ENCODE peak calls at places on chromosomes 4 and X, in five cellular contexts. H, Y, W, D and V are unnamed samples.

GRCh38 chr4:150305995-150306394 is 227.8 kb downstream of the DCLK2 start:
- DNase-seq in H (no peak), Y (no peak), W (no peak), D (no peak), V (no peak)

GRCh38 chr4:165079476-165079875 is 25.8 kb downstream of the TRIM75 start:
- DNase-seq in H (peak), Y (no peak), W (no peak), D (peak), V (no peak)

GRCh38 chr4:132642196-132642817 is 506.8 kb upstream of the PCDH10 start:
- DNase-seq in H (no peak), Y (no peak), W (no peak), D (peak), V (peak)

GRCh38 chr4:2441393-2442174 is 22.8 kb downstream of the CFAP99 start:
- DNase-seq in H (peak), Y (no peak), W (peak), D (peak), V (peak)

GRCh38 chrX:138872537-138872936 is 161.0 kb upstream of the FGF13 start:
- DNase-seq in H (no peak), Y (no peak), W (no peak), D (no peak), V (no peak)

GRCh38 chr4:123924536-123924935 is 527.9 kb downstream of the SPRY1 start:
- DNase-seq in H (no peak), Y (no peak), W (no peak), D (no peak), V (no peak)

GRCh38 chrX:154516655-154517100 is 646 bp upstream of the FAM3A start:
- DNase-seq in H (peak), Y (peak), W (no peak), D (peak), V (no peak)

GRCh38 chr4:148442830-148443549 is 776 bp upstream of the NR3C2 start:
- DNase-seq in H (peak), Y (no peak), W (no peak), D (no peak), V (no peak)

GRCh38 chr4:89482926-89483595 is 175.5 kb upstream of the GPRIN3 start:
- DNase-seq in H (no peak), Y (no peak), W (no peak), D (no peak), V (no peak)

GRCh38 chr4:178037459-178038214 is 595.4 kb upstream of the AGA start:
- DNase-seq in H (no peak), Y (no peak), W (no peak), D (no peak), V (no peak)

GRCh38 chrX:133495464-133496391 is 80.4 kb upstream of the GPC4 start:
- DNase-seq in H (peak), Y (peak), W (no peak), D (peak), V (no peak)

GRCh38 chrX:105645667-105646354 is 176.5 kb upstream of the NRK start:
- DNase-seq in H (no peak), Y (no peak), W (no peak), D (no peak), V (no peak)

GRCh38 chrX:18938710-18939109 is 45.2 kb downstream of the PHKA2 start:
- DNase-seq in H (no peak), Y (no peak), W (no peak), D (no peak), V (no peak)

GRCh38 chrX:148928803-148929202 is 428.4 kb downstream of the AFF2 start:
- DNase-seq in H (no peak), Y (no peak), W (no peak), D (no peak), V (no peak)

GRCh38 chr4:187993827-187994226 is 1.7 kb upstream of the ZFP42 start:
- DNase-seq in H (no peak), Y (no peak), W (no peak), D (no peak), V (peak)

GRCh38 chr4:113444386-113444785 is 317.2 kb downstream of the CAMK2D start:
- DNase-seq in H (no peak), Y (no peak), W (no peak), D (no peak), V (no peak)

GRCh38 chr4:35025152-35025834 is 1219.0 kb downstream of the ARAP2 start:
- DNase-seq in H (no peak), Y (no peak), W (no peak), D (no peak), V (no peak)

GRCh38 chr4:183838987-183839712 is 66.0 kb upstream of the STOX2 start:
- DNase-seq in H (no peak), Y (no peak), W (peak), D (no peak), V (no peak)

DNA sequence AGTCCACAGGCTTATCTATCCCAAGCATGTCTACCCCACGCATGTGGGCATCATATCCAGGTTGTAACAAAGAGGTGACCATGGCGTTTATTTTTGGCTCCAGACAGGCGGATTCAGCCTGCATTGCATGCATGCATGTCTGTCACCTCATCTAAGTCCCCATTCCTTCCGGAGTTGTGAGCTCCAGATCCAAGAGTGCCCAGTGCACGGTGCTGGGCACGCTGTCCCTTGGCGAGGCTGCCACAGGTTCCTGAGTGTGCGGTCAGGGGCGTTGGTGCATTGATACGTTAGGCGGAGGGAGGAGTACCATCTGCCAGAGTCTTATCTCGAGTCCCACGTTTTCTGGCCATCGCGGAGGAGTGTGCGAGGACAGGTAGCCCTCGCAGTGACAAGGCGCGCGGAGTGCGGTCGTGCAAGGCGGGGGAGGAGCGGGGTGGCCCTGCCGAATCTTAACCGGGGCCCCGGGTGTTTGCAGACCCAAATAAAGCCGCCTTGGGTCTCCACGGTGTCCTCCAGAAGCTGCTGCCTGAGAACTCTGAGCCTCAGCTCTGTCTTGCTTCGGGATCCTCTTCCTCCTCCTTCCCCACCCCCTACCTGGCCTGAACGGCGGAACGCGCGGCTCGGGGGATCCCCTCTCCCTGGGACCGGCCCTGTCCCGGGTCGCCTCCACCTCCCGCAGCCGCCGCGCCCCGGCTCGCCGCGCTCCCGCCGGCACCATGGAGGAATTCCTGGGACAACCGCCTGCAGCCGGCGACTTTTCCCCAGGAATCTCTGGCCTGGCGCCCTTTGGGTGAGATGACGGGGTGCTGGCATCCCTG is 618 bp upstream of the GALNTL6 start:
- DNase-seq in H (peak), Y (no peak), W (peak), D (no peak), V (no peak)
- TF ChIP-seq POLR2A in H (no peak), Y (no peak), W (no peak), D (no peak), V (no peak)

DNA sequence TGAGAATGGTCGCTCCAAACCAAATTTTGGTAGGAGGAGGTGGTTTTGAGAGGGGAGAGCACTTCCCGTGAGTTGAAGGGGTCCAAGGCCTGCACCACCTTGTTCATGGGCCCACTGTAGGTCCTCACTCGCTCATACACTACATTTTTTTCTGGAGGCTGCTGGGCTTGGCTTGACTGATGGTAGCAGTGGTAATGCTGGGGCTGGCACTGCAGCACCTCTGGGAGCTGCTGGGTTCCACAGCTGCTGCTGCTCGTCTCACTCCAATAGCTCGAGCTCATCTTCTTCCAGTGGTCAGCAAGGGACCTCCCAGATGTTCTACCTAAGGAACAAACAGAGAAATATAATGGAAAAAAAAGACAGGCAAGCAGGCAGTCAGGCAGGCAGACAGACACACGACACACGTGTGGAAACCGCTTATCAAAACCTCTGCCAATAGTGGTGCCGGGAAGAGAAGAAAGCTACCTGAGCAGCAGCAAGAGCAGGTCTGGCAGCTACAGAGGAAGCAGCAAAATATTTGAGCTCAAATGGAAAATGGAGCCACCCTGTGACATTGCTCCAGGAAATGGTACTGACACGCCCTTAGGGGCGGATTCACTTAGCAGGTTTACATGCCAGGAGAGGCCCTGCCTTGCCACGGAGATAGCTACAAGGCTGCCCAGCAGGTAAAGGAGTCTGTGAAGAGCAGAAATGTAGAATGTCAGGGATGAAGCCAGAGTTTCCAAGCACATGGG is at the start of gene POF1B:
- DNase-seq in H (no peak), Y (no peak), W (no peak), D (peak), V (no peak)
- TF ChIP-seq POLR2A in H (no peak), Y (no peak), W (no peak), D (peak), V (no peak)

GRCh38 chrX:96683997-96684338 is 674 bp upstream of the DIAPH2 start:
- DNase-seq in H (no peak), Y (no peak), W (no peak), D (no peak), V (no peak)

GRCh38 chrX:96688789-96689188 is 4.1 kb downstream of the DIAPH2 start:
- DNase-seq in H (no peak), Y (no peak), W (no peak), D (no peak), V (no peak)

GRCh38 chrX:96685205-96686099 is 810 bp downstream of the DIAPH2 start:
- DNase-seq in H (peak), Y (peak), W (no peak), D (peak), V (no peak)

GRCh38 chrX:96682516-96682915 is 2.1 kb upstream of the DIAPH2 start:
- DNase-seq in H (no peak), Y (no peak), W (no peak), D (no peak), V (no peak)

DNA sequence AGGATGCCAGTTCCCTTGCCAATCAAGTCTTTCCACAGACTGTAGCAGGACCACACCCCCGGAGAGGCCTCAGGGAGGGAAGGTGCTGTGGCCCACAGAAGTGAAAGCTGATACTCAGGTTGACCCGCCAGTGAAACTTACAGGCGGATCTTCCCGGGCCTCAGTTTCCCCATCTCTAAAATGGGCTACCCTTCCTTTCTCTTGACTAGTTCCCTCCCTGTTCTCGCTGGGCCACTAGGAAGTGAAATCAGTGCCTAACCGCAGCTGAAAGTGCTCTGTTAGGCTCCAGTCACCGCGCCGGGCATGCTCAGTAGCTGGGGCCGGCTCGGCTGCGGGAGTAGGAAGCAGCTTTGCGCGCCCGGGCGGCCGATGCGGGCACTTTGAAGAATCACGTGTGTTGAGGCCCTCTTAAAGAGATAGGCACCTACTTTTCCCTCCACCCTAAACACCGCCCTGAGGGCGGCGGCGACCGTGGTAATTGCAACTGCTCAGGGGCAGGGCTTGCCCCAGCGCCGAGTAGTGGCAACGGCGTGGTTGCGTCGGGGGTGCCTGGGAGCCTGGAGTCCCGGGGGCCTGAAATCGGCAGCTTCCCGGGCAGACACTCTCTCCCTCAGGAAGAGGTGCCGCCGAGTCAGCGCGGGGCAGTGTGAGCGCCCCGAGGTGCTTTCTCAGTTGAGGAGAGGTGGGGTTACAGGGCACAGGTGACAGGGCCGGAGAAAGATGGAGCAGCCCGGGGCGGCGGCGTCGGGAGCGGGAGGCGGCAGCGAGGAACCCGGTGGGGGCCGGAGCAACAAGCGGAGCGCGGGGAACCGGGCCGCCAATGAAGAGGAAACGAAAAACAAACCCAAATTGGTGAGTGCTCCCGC is at the start of gene DIAPH2:
- DNase-seq in H (peak), Y (peak), W (peak), D (peak), V (peak)
- TF ChIP-seq POLR2A in H (no peak), Y (no peak), W (no peak), D (peak), V (no peak)

DNA sequence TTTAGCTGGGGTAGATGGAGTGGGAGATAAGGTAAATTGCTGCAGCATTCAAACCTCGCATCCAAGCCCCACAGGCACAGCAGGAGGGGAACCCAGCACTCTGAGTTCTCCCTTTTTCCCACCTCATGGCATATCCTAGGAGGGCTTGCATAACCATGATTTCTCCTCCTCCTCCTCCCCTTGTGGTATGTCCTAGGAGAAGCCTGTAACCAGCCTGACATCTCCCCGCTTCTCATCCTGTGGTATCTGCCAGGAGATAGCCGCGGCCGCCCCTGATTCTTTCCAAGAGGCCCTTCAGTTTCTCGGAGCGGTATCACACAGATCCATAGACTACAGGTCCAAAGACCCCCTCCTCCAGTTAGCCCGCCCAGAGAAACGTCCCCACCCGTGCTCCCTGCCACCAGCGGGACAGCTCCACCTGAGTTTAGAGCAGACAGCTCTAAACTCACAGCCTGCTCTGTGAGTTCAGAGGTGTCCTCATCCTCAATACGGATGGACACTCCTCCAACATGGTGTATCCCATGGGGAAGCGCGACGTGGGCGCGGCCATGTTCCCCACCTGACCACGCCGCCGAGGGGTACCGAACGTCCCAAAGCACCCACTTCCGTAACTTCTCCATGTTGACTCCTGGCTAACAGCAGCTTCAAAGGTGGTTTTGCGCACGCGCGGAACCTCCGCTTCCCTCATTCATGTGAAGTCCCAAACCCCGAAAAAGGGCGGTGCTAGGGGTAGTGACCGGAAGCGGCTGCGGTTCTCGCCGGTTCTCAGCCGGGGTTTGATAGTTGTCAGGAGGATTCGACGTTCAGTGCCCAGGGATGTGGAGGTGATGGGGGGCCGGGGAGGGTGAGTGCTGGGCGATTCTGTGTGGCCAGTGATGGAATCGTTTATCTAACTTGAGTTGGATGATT is at the start of gene ZNF81:
- DNase-seq in H (peak), Y (peak), W (peak), D (peak), V (peak)
- TF ChIP-seq POLR2A in H (no peak), Y (no peak), W (no peak), D (peak), V (no peak)

GRCh38 chr4:76588268-76588667 is 153.2 kb downstream of the SHROOM3 start:
- DNase-seq in H (no peak), Y (no peak), W (no peak), D (no peak), V (no peak)

GRCh38 chr4:76584235-76585152 is 149.5 kb downstream of the SHROOM3 start:
- DNase-seq in H (no peak), Y (no peak), W (no peak), D (no peak), V (no peak)

GRCh38 chr4:76585270-76585669 is 150.2 kb downstream of the SHROOM3 start:
- DNase-seq in H (no peak), Y (no peak), W (no peak), D (no peak), V (no peak)

GRCh38 chr4:76582817-76583087 is 147.7 kb downstream of the SHROOM3 start:
- DNase-seq in H (no peak), Y (no peak), W (no peak), D (no peak), V (no peak)

DNA sequence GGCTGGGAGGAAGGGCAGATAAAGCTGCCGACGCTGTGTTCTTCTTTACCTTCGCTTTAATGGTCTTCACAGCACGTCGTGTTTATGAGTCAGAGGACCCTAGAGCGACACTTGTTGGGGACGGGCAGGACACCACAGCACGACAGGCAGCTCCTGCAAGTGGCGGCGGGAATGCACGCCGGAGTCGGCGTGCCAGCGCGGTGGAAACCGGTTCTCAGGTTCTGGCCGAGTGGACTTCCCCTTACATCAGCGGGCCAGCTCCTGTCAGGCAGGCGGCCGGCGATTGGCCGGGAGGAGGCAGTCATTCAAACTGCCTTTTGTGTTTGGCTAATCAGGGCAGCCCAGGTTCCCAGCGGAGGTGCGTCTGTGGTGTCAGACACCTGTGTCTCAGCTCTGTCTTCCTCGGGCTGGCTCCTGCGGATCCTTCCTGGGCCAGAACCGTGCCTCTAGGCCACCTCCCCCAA is 150.9 kb downstream of the SHROOM3 start:
- DNase-seq in H (peak), Y (peak), W (peak), D (peak), V (peak)
- TF ChIP-seq POLR2A in H (no peak), Y (no peak), W (peak), D (peak), V (no peak)

GRCh38 chrX:41449615-41450014 is 2.5 kb downstream of the NYX start:
- DNase-seq in H (no peak), Y (no peak), W (no peak), D (peak), V (no peak)
- TF ChIP-seq POLR2A in H (no peak), Y (no peak), W (no peak), D (no peak), V (no peak)

GRCh38 chr4:87220094-87220831 is at the start of gene KLHL8:
- DNase-seq in H (peak), Y (peak), W (peak), D (peak), V (peak)
- TF ChIP-seq POLR2A in H (no peak), Y (no peak), W (peak), D (peak), V (peak)

DNA sequence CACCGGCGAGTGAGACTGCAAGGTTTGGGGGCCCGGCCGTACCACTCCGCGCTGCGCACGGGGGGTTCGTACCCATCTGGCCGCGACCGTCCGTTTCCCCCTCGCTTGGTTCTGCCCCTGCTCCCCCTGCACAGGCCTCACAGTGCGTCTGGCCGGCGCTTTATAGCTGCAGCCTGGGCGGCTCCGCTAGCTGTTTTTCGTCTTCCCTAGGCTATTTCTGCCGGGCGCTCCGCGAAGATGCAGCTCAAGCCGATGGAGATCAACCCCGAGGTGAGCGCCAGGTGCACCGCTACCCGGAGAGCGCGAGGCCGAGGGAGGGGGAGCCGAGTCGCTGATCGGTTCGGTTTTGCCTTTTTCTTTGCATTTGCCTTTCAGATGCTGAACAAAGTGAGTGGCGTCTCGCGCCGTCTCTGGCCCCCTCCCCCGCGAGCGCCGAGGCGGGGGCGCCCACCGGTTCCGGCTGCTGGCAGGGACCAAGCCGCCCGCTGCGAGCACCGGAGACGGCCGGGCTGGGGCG is at the start of gene UCHL1:
- DNase-seq in H (peak), Y (no peak), W (peak), D (peak), V (no peak)
- TF ChIP-seq POLR2A in H (no peak), Y (no peak), W (no peak), D (no peak), V (no peak)

GRCh38 chr4:77818667-77819408 is at the start of gene CNOT6L:
- DNase-seq in H (peak), Y (peak), W (peak), D (peak), V (peak)
- TF ChIP-seq POLR2A in H (no peak), Y (peak), W (no peak), D (peak), V (no peak)